ENCODE peak calls at places on chromosomes 1 and 21, in ten cellular contexts. U is fibroblast of lung; Y is RWPE1; Q is GM18507; K is substantia nigra; R is NCI-H1092 treated with DMSO at 0.1 percent for 48 hours; F is activated T-cell treated with anti-CD3 and anti-CD28 coated beads, Interleukin-2, amount 50 U/mL, for 48 hours; M is HTR-8/SVneo; P is C1 segment of cervical spinal cord; T is tibial artery. V is an unnamed sample.

GRCh38 chr1:231684333-231685244 is 58.0 kb downstream of the DISC1 start:
- DNase-seq in F (no peak), T (no peak), Y (no peak), M (no peak), P (no peak), U (peak; percentile 33), R (peak; percentile 98), Q (no peak), K (no peak), V (no peak)

GRCh38 chr1:201561604-201562003 is 22.7 kb downstream of the NAV1 start:
- DNase-seq in Q (no peak), U (peak; percentile 48), P (no peak), Y (no peak), T (no peak), R (no peak), K (no peak), M (no peak), F (no peak), V (no peak)

GRCh38 chr1:22275626-22276395 is 132.9 kb upstream of the WNT4 start:
- DNase-seq in M (peak; percentile 72), F (peak; percentile 75), U (peak; percentile 30), Q (peak; percentile 38), Y (peak; percentile 42), P (no peak), K (no peak), T (no peak), R (peak; percentile 62), V (peak; percentile 81)

GRCh38 chr1:190578015-190578414 is 100.4 kb upstream of the BRINP3 start:
- DNase-seq in T (no peak), Y (no peak), U (no peak), P (no peak), M (no peak), Q (no peak), F (no peak), K (no peak), R (no peak), V (no peak)

GRCh38 chr21:15521644-15522001 is 208.2 kb upstream of the USP25 start:
- DNase-seq in T (no peak), P (no peak), K (no peak), F (no peak), Y (no peak), R (no peak), M (no peak), Q (no peak), U (no peak), V (no peak)

GRCh38 chr1:8382051-8382505 is 64.2 kb downstream of the SLC45A1 start:
- DNase-seq in T (no peak), R (no peak), U (peak; percentile 61), F (no peak), K (no peak), Q (no peak), P (no peak), M (no peak), Y (no peak), V (no peak)

GRCh38 chr1:118158918-118159317 is 26.1 kb downstream of the SPAG17 start:
- DNase-seq in K (no peak), T (no peak), M (no peak), P (no peak), R (no peak), U (peak; percentile 94), F (no peak), Q (no peak), Y (peak; percentile 24), V (no peak)

GRCh38 chr1:76299036-76299435 is 224.5 kb downstream of the ST6GALNAC3 start:
- DNase-seq in R (no peak), K (no peak), T (no peak), Y (no peak), P (no peak), Q (no peak), F (no peak), M (no peak), U (no peak), V (no peak)

GRCh38 chr21:38861006-38861405 is 55.3 kb downstream of the ETS2 start:
- DNase-seq in M (no peak), F (no peak), Y (no peak), U (peak; percentile 38), Q (no peak), P (no peak), R (peak; percentile 15), T (no peak), K (no peak), V (no peak)

GRCh38 chr1:117122297-117123025 is 912 bp upstream of the TRIM45 start:
- DNase-seq in R (no peak), Y (no peak), U (no peak), T (no peak), M (no peak), K (no peak), P (no peak), Q (no peak), F (no peak), V (no peak)

GRCh38 chr1:33267468-33268205 is 11.3 kb downstream of the ZNF362 start:
- DNase-seq in P (no peak), R (no peak), M (no peak), Y (no peak), U (no peak), Q (no peak), F (no peak), T (no peak), K (no peak), V (no peak)